ENCODE peak calls at places on chromosome 9, in five cellular contexts. One of them, this sample, is unnamed. For H3K4me1 and H3K36me3, the result is how much of the 10 kb centered on the place peaks cover.

GRCh38 chr9:109715340-109715739 is 64.7 kb upstream of the PALM2AKAP2 start:
- DNase-seq in neural progenitor cell: no peak
- DNase-seq in GM23248: no peak
- DNase-seq in mesenchymal stem cell: no peak
- DNase-seq in PC-3: no peak
- DNase-seq in this sample: no peak

GRCh38 chr9:109463924-109464625 is 34.0 kb downstream of the PTPN3 start:
- DNase-seq in neural progenitor cell: no peak
- DNase-seq in GM23248: peak
- DNase-seq in mesenchymal stem cell: no peak
- DNase-seq in PC-3: no peak
- DNase-seq in this sample: no peak

GRCh38 chr9:108953983-108954574 is 19.9 kb downstream of the ABITRAM start:
- DNase-seq in GM23248: peak
- DNase-seq in mesenchymal stem cell: peak
- DNase-seq in PC-3: peak
- DNase-seq in neural progenitor cell: peak
- DNase-seq in this sample: peak

GRCh38 chr9:112582371-112582770 is 95.7 kb downstream of the KIAA1958 start:
- DNase-seq in GM23248: no peak
- DNase-seq in mesenchymal stem cell: no peak
- DNase-seq in neural progenitor cell: no peak
- DNase-seq in PC-3: no peak
- DNase-seq in this sample: no peak

GRCh38 chr9:92763721-92764380 is 782 bp downstream of the BICD2 start:
- DNase-seq in mesenchymal stem cell: peak
- DNase-seq in neural progenitor cell: peak
- DNase-seq in PC-3: no peak
- DNase-seq in GM23248: peak
- DNase-seq in this sample: peak

GRCh38 chr9:91884746-91885687 is 65.0 kb downstream of the ROR2 start:
- DNase-seq in GM23248: peak
- DNase-seq in neural progenitor cell: peak
- DNase-seq in PC-3: no peak
- DNase-seq in mesenchymal stem cell: no peak
- DNase-seq in this sample: no peak

GRCh38 chr9:21479152-21479702 is 2.9 kb downstream of the IFNE start:
- DNase-seq in GM23248: peak
- DNase-seq in mesenchymal stem cell: no peak
- DNase-seq in neural progenitor cell: no peak
- DNase-seq in PC-3: no peak
- DNase-seq in this sample: no peak

GRCh38 chr9:693460-694390 is 147.8 kb upstream of the DMRT1 start:
- DNase-seq in GM23248: peak
- DNase-seq in mesenchymal stem cell: peak
- DNase-seq in neural progenitor cell: no peak
- DNase-seq in PC-3: no peak
- DNase-seq in this sample: peak

GRCh38 chr9:125121156-125121555 is 22.2 kb downstream of the SCAI start:
- DNase-seq in PC-3: peak
- DNase-seq in neural progenitor cell: no peak
- DNase-seq in mesenchymal stem cell: no peak
- DNase-seq in GM23248: no peak
- DNase-seq in this sample: no peak

GRCh38 chr9:127627494-127627855 is 15.4 kb downstream of the STXBP1 start:
- DNase-seq in GM23248: no peak
- DNase-seq in mesenchymal stem cell: no peak
- DNase-seq in neural progenitor cell: no peak
- DNase-seq in PC-3: no peak
- DNase-seq in this sample: no peak

GRCh38 chr9:121603028-121603427 is 48.4 kb upstream of the DAB2IP start:
- DNase-seq in GM23248: no peak
- DNase-seq in neural progenitor cell: no peak
- DNase-seq in PC-3: no peak
- DNase-seq in mesenchymal stem cell: no peak
- DNase-seq in this sample: no peak

GRCh38 chr9:21668504-21668903 is 133.9 kb upstream of the MTAP start:
- DNase-seq in mesenchymal stem cell: no peak
- DNase-seq in PC-3: no peak
- DNase-seq in neural progenitor cell: no peak
- DNase-seq in GM23248: no peak
- DNase-seq in this sample: no peak

GRCh38 chr9:136295537-136296433 is 8.1 kb downstream of the CCDC187 start:
- DNase-seq in neural progenitor cell: no peak
- DNase-seq in mesenchymal stem cell: no peak
- DNase-seq in PC-3: no peak
- DNase-seq in GM23248: no peak
- DNase-seq in this sample: no peak

GRCh38 chr9:99253772-99254431 is 31.8 kb downstream of the SEC61B start:
- DNase-seq in GM23248: no peak
- DNase-seq in PC-3: no peak
- DNase-seq in neural progenitor cell: peak
- DNase-seq in mesenchymal stem cell: no peak
- DNase-seq in this sample: no peak

GRCh38 chr9:82604947-82605656 is 457.8 kb downstream of the RASEF start:
- DNase-seq in PC-3: no peak
- DNase-seq in mesenchymal stem cell: peak
- DNase-seq in neural progenitor cell: no peak
- DNase-seq in GM23248: no peak
- DNase-seq in this sample: peak

GRCh38 chr9:98990181-98990870 is 46.6 kb downstream of the COL15A1 start:
- DNase-seq in neural progenitor cell: no peak
- DNase-seq in GM23248: no peak
- DNase-seq in mesenchymal stem cell: no peak
- DNase-seq in PC-3: no peak
- DNase-seq in this sample: no peak

GRCh38 chr9:78781681-78782080 is 484.8 kb downstream of the PSAT1 start:
- DNase-seq in neural progenitor cell: no peak
- DNase-seq in PC-3: peak
- DNase-seq in GM23248: peak
- DNase-seq in mesenchymal stem cell: no peak
- DNase-seq in this sample: no peak

GRCh38 chr9:21060919-21061561 is 16.7 kb downstream of the IFNB1 start:
- DNase-seq in neural progenitor cell: no peak
- DNase-seq in mesenchymal stem cell: no peak
- DNase-seq in GM23248: peak
- DNase-seq in PC-3: no peak
- DNase-seq in this sample: peak

GRCh38 chr9:101200852-101201251 is 172.3 kb downstream of the PLPPR1 start:
- DNase-seq in mesenchymal stem cell: no peak
- DNase-seq in PC-3: no peak
- DNase-seq in GM23248: no peak
- DNase-seq in neural progenitor cell: no peak
- DNase-seq in this sample: no peak

GRCh38 chr9:92059045-92059444 is 56.2 kb downstream of the SPTLC1 start:
- DNase-seq in GM23248: no peak
- DNase-seq in mesenchymal stem cell: no peak
- DNase-seq in neural progenitor cell: peak
- DNase-seq in PC-3: no peak
- DNase-seq in this sample: no peak

GRCh38 chr9:9117866-9118265 is 1318.3 kb upstream of the DMAC1 start:
- DNase-seq in neural progenitor cell: no peak
- DNase-seq in mesenchymal stem cell: no peak
- DNase-seq in GM23248: no peak
- DNase-seq in PC-3: no peak
- DNase-seq in this sample: no peak

GRCh38 chr9:6484210-6484609 is 71.2 kb downstream of the UHRF2 start:
- DNase-seq in PC-3: no peak
- DNase-seq in GM23248: no peak
- DNase-seq in neural progenitor cell: peak
- DNase-seq in mesenchymal stem cell: no peak
- DNase-seq in this sample: no peak

GRCh38 chr9:93228453-93228852 is 44.5 kb downstream of the WNK2 start:
- DNase-seq in GM23248: no peak
- DNase-seq in neural progenitor cell: no peak
- DNase-seq in PC-3: no peak
- DNase-seq in mesenchymal stem cell: no peak
- DNase-seq in this sample: no peak

GRCh38 chr9:104826911-104827310 is 63.0 kb downstream of the NIPSNAP3B start:
- DNase-seq in neural progenitor cell: no peak
- DNase-seq in GM23248: no peak
- DNase-seq in mesenchymal stem cell: no peak
- DNase-seq in PC-3: no peak
- DNase-seq in this sample: no peak

GRCh38 chr9:70478963-70479641 is 64.6 kb upstream of the KLF9 start:
- DNase-seq in GM23248: peak
- DNase-seq in PC-3: no peak
- DNase-seq in neural progenitor cell: no peak
- DNase-seq in mesenchymal stem cell: peak
- DNase-seq in this sample: no peak

GRCh38 chr9:87503970-87504369 is 6.3 kb downstream of the DAPK1 start:
- DNase-seq in neural progenitor cell: no peak
- DNase-seq in GM23248: no peak
- DNase-seq in PC-3: no peak
- DNase-seq in mesenchymal stem cell: no peak
- DNase-seq in this sample: no peak

GRCh38 chr9:71349218-71349617 is 227.8 kb upstream of the TRPM3 start:
- DNase-seq in neural progenitor cell: no peak
- DNase-seq in GM23248: peak
- DNase-seq in PC-3: no peak
- DNase-seq in mesenchymal stem cell: peak
- DNase-seq in this sample: peak

GRCh38 chr9:107710552-107710951 is 221.0 kb upstream of the KLF4 start:
- DNase-seq in PC-3: peak
- DNase-seq in GM23248: no peak
- DNase-seq in neural progenitor cell: no peak
- DNase-seq in mesenchymal stem cell: no peak
- DNase-seq in this sample: peak

GRCh38 chr9:136773386-136774044 is 9.2 kb upstream of the LCN15 start:
- DNase-seq in mesenchymal stem cell: no peak
- DNase-seq in GM23248: peak
- DNase-seq in PC-3: peak
- DNase-seq in neural progenitor cell: peak
- DNase-seq in this sample: no peak

GRCh38 chr9:95102001-95102433 is 215.5 kb downstream of the FANCC start:
- DNase-seq in neural progenitor cell: peak
- DNase-seq in mesenchymal stem cell: no peak
- DNase-seq in GM23248: no peak
- DNase-seq in PC-3: no peak
- DNase-seq in this sample: no peak

GRCh38 chr9:13163287-13163686 is 116.2 kb downstream of the MPDZ start:
- DNase-seq in neural progenitor cell: no peak
- DNase-seq in PC-3: no peak
- DNase-seq in GM23248: no peak
- DNase-seq in mesenchymal stem cell: no peak
- DNase-seq in this sample: no peak

DNA sequence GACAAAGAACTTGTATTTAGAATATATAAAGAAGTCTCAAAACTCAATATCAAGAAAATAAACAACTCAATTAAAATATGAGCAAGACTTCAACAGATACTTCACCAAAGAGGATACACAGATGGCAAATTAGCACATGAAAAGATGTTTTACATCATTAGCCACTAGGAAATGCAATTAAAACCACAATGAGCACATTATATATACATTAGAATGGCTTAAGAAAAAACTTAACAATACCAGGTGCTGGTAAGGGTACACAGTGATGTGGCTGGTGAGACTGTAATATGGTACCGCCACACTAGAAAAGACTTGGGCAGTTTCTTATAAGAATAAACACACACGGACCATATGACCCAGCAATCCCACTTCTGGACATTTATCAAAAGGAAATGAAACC is 27.7 kb downstream of the SEMA4D start:
- DNase-seq in mesenchymal stem cell: no peak
- DNase-seq in GM23248: no peak
- DNase-seq in neural progenitor cell: no peak
- DNase-seq in PC-3: no peak
- DNase-seq in this sample: no peak
- H3K4me1 ChIP-seq in mesenchymal stem cell: under half
- H3K4me1 ChIP-seq in GM23248: under half
- H3K4me1 ChIP-seq in neural progenitor cell: under half
- H3K4me1 ChIP-seq in PC-3: under half
- H3K4me1 ChIP-seq in this sample: under half

DNA sequence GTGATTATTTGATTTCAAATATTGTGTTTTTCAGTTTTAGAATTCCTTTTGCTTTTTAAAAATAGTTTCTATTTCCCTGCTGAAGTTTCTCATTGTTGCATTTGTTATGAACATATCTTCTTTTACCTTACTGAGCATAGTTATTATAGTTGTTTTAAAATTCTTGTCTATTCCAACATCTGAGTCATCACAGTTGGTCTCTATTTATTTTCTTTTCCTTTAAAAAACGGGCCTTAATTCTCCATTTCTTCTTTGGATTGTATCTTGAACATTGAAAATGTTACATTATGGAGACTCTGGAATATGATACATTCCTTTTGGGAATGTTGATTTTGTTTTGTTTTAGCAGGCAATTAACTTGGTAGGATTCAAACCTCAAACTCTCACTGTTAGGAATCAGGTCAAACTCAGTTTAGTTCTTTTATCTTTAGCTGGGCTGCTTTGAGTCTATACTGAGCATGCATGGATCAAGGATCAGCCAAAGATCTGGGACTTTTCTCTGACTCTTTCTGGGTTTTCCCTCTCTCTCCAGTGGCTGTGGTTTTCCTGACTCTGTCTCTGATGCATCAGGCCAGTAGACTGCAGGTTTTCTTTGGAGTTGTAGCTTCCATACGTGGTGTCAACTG is 70.3 kb downstream of the TEK start:
- DNase-seq in neural progenitor cell: no peak
- DNase-seq in mesenchymal stem cell: peak
- DNase-seq in GM23248: peak
- DNase-seq in PC-3: no peak
- DNase-seq in this sample: no peak
- H3K9ac ChIP-seq in neural progenitor cell: no peak
- H3K9ac ChIP-seq in mesenchymal stem cell: no peak
- H3K9ac ChIP-seq in GM23248: no peak
- H3K9ac ChIP-seq in PC-3: no peak
- H3K9ac ChIP-seq in this sample: no peak

GRCh38 chr9:130100681-130101080 is 47.0 kb downstream of the GPR107 start:
- DNase-seq in PC-3: no peak
- DNase-seq in GM23248: no peak
- DNase-seq in mesenchymal stem cell: no peak
- DNase-seq in neural progenitor cell: no peak
- DNase-seq in this sample: no peak

GRCh38 chr9:130090915-130091314 is 37.2 kb downstream of the GPR107 start:
- DNase-seq in neural progenitor cell: no peak
- DNase-seq in mesenchymal stem cell: no peak
- DNase-seq in GM23248: no peak
- DNase-seq in PC-3: no peak
- DNase-seq in this sample: peak

GRCh38 chr9:130095872-130096271 is 42.2 kb downstream of the GPR107 start:
- DNase-seq in PC-3: no peak
- DNase-seq in mesenchymal stem cell: no peak
- DNase-seq in GM23248: no peak
- DNase-seq in neural progenitor cell: no peak
- DNase-seq in this sample: no peak
- H3K36me3 ChIP-seq in PC-3: under half
- H3K36me3 ChIP-seq in mesenchymal stem cell: half or more
- H3K36me3 ChIP-seq in GM23248: under half
- H3K36me3 ChIP-seq in neural progenitor cell: under half
- H3K36me3 ChIP-seq in this sample: half or more

DNA sequence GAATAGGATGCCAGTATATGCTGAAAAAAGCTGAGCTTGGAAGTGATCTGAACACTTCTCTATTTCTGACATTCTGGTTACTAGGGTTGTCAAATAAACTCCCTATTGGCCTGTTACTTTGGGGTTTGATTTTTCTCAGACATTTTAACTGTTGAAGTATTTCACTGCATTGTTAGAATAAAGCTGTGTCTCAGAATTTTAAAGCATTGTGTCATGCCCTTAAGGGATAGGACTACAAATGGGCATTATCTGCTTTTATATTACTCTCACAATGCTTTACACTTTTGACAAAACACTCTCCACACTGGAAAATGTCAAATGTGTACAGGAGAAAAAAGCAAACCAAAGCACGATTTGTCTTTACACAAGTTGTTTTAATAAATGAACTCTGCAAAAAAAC is 16.8 kb upstream of the GPR21 start:
- DNase-seq in neural progenitor cell: no peak
- DNase-seq in mesenchymal stem cell: no peak
- DNase-seq in GM23248: no peak
- DNase-seq in PC-3: no peak
- DNase-seq in this sample: no peak
- H3K4me1 ChIP-seq in neural progenitor cell: under half
- H3K4me1 ChIP-seq in mesenchymal stem cell: under half
- H3K4me1 ChIP-seq in GM23248: under half
- H3K4me1 ChIP-seq in PC-3: under half
- H3K4me1 ChIP-seq in this sample: under half